ENCODE peak calls at places on chromosome 21, in five cellular contexts. One of them, this sample, is unnamed.

GRCh38 chr21:32413697-32414578 is 1.4 kb downstream of the EVA1C start:
- DNase-seq in KBM-7: no peak
- DNase-seq in stimulated activated CD4-positive, alpha-beta T cell treated with anti-CD3 and anti-CD28 coated beads, Interleukin-2, amount 100 ng/mL, for 48 hours: no peak
- DNase-seq in HCT116: no peak
- DNase-seq in H4: no peak
- DNase-seq in this sample: no peak

GRCh38 chr21:14740692-14741091 is 194.6 kb upstream of the SAMSN1 start:
- DNase-seq in KBM-7: no peak
- DNase-seq in stimulated activated CD4-positive, alpha-beta T cell treated with anti-CD3 and anti-CD28 coated beads, Interleukin-2, amount 100 ng/mL, for 48 hours: no peak
- DNase-seq in HCT116: no peak
- DNase-seq in H4: no peak
- DNase-seq in this sample: no peak

GRCh38 chr21:45224189-45224938 is 63.3 kb downstream of the POFUT2 start:
- DNase-seq in KBM-7: no peak
- DNase-seq in stimulated activated CD4-positive, alpha-beta T cell treated with anti-CD3 and anti-CD28 coated beads, Interleukin-2, amount 100 ng/mL, for 48 hours: no peak
- DNase-seq in HCT116: no peak
- DNase-seq in H4: no peak
- DNase-seq in this sample: no peak

GRCh38 chr21:43727571-43728466 is 8.9 kb downstream of the PDXK start:
- DNase-seq in KBM-7: peak
- DNase-seq in stimulated activated CD4-positive, alpha-beta T cell treated with anti-CD3 and anti-CD28 coated beads, Interleukin-2, amount 100 ng/mL, for 48 hours: no peak
- DNase-seq in HCT116: no peak
- DNase-seq in H4: no peak
- DNase-seq in this sample: no peak

GRCh38 chr21:15297829-15298228 is 233.0 kb upstream of the NRIP1 start:
- DNase-seq in KBM-7: no peak
- DNase-seq in stimulated activated CD4-positive, alpha-beta T cell treated with anti-CD3 and anti-CD28 coated beads, Interleukin-2, amount 100 ng/mL, for 48 hours: no peak
- DNase-seq in HCT116: no peak
- DNase-seq in H4: no peak
- DNase-seq in this sample: no peak

GRCh38 chr21:15671188-15671587 is 58.6 kb upstream of the USP25 start:
- DNase-seq in KBM-7: no peak
- DNase-seq in stimulated activated CD4-positive, alpha-beta T cell treated with anti-CD3 and anti-CD28 coated beads, Interleukin-2, amount 100 ng/mL, for 48 hours: no peak
- DNase-seq in HCT116: no peak
- DNase-seq in H4: no peak
- DNase-seq in this sample: no peak

GRCh38 chr21:32257952-32258785 is 20.7 kb downstream of the MIS18A start:
- DNase-seq in KBM-7: peak
- DNase-seq in stimulated activated CD4-positive, alpha-beta T cell treated with anti-CD3 and anti-CD28 coated beads, Interleukin-2, amount 100 ng/mL, for 48 hours: peak
- DNase-seq in HCT116: peak
- DNase-seq in H4: peak
- DNase-seq in this sample: no peak

GRCh38 chr21:45379901-45380330 is 25.0 kb upstream of the COL18A1 start:
- DNase-seq in KBM-7: no peak
- DNase-seq in stimulated activated CD4-positive, alpha-beta T cell treated with anti-CD3 and anti-CD28 coated beads, Interleukin-2, amount 100 ng/mL, for 48 hours: no peak
- DNase-seq in HCT116: no peak
- DNase-seq in H4: no peak
- DNase-seq in this sample: no peak

GRCh38 chr21:41899431-41900202 is 20.5 kb upstream of the PRDM15 start:
- DNase-seq in KBM-7: no peak
- DNase-seq in stimulated activated CD4-positive, alpha-beta T cell treated with anti-CD3 and anti-CD28 coated beads, Interleukin-2, amount 100 ng/mL, for 48 hours: peak
- DNase-seq in HCT116: no peak
- DNase-seq in H4: no peak
- DNase-seq in this sample: no peak

GRCh38 chr21:26710155-26710554 is 135.1 kb downstream of the ADAMTS1 start:
- DNase-seq in KBM-7: no peak
- DNase-seq in stimulated activated CD4-positive, alpha-beta T cell treated with anti-CD3 and anti-CD28 coated beads, Interleukin-2, amount 100 ng/mL, for 48 hours: no peak
- DNase-seq in HCT116: no peak
- DNase-seq in H4: no peak
- DNase-seq in this sample: peak

GRCh38 chr21:46442938-46443337 is 15.8 kb upstream of the DIP2A start:
- DNase-seq in KBM-7: no peak
- DNase-seq in stimulated activated CD4-positive, alpha-beta T cell treated with anti-CD3 and anti-CD28 coated beads, Interleukin-2, amount 100 ng/mL, for 48 hours: no peak
- DNase-seq in HCT116: no peak
- DNase-seq in H4: no peak
- DNase-seq in this sample: no peak

GRCh38 chr21:44548922-44549321 is 2.4 kb downstream of the KRTAP10-2 start:
- DNase-seq in KBM-7: no peak
- DNase-seq in stimulated activated CD4-positive, alpha-beta T cell treated with anti-CD3 and anti-CD28 coated beads, Interleukin-2, amount 100 ng/mL, for 48 hours: no peak
- DNase-seq in HCT116: no peak
- DNase-seq in H4: no peak
- DNase-seq in this sample: peak

GRCh38 chr21:45637883-45638282 is 5.6 kb upstream of the PCBP3 start:
- DNase-seq in KBM-7: no peak
- DNase-seq in stimulated activated CD4-positive, alpha-beta T cell treated with anti-CD3 and anti-CD28 coated beads, Interleukin-2, amount 100 ng/mL, for 48 hours: no peak
- DNase-seq in HCT116: no peak
- DNase-seq in H4: peak
- DNase-seq in this sample: peak

GRCh38 chr21:41743321-41744027 is 23.4 kb downstream of the RIPK4 start:
- DNase-seq in KBM-7: no peak
- DNase-seq in stimulated activated CD4-positive, alpha-beta T cell treated with anti-CD3 and anti-CD28 coated beads, Interleukin-2, amount 100 ng/mL, for 48 hours: no peak
- DNase-seq in HCT116: no peak
- DNase-seq in H4: no peak
- DNase-seq in this sample: no peak

GRCh38 chr21:40386301-40386911 is 460.6 kb downstream of the DSCAM start:
- DNase-seq in KBM-7: peak
- DNase-seq in stimulated activated CD4-positive, alpha-beta T cell treated with anti-CD3 and anti-CD28 coated beads, Interleukin-2, amount 100 ng/mL, for 48 hours: peak
- DNase-seq in HCT116: no peak
- DNase-seq in H4: no peak
- DNase-seq in this sample: no peak

GRCh38 chr21:27423073-27423472 is 456.2 kb upstream of the ADAMTS5 start:
- DNase-seq in KBM-7: no peak
- DNase-seq in stimulated activated CD4-positive, alpha-beta T cell treated with anti-CD3 and anti-CD28 coated beads, Interleukin-2, amount 100 ng/mL, for 48 hours: no peak
- DNase-seq in HCT116: no peak
- DNase-seq in H4: peak
- DNase-seq in this sample: no peak

GRCh38 chr21:42153746-42154145 is 65.2 kb upstream of the ABCG1 start:
- DNase-seq in KBM-7: no peak
- DNase-seq in stimulated activated CD4-positive, alpha-beta T cell treated with anti-CD3 and anti-CD28 coated beads, Interleukin-2, amount 100 ng/mL, for 48 hours: no peak
- DNase-seq in HCT116: no peak
- DNase-seq in H4: no peak
- DNase-seq in this sample: peak

GRCh38 chr21:45154511-45155508 is 80.4 kb downstream of the ADARB1 start:
- DNase-seq in KBM-7: no peak
- DNase-seq in stimulated activated CD4-positive, alpha-beta T cell treated with anti-CD3 and anti-CD28 coated beads, Interleukin-2, amount 100 ng/mL, for 48 hours: no peak
- DNase-seq in HCT116: no peak
- DNase-seq in H4: peak
- DNase-seq in this sample: peak

GRCh38 chr21:35962917-35963316 is 97.4 kb downstream of the SETD4 start:
- DNase-seq in KBM-7: no peak
- DNase-seq in stimulated activated CD4-positive, alpha-beta T cell treated with anti-CD3 and anti-CD28 coated beads, Interleukin-2, amount 100 ng/mL, for 48 hours: no peak
- DNase-seq in HCT116: no peak
- DNase-seq in H4: no peak
- DNase-seq in this sample: no peak

GRCh38 chr21:30207252-30207579 is 8.7 kb downstream of the CLDN8 start:
- DNase-seq in KBM-7: no peak
- DNase-seq in stimulated activated CD4-positive, alpha-beta T cell treated with anti-CD3 and anti-CD28 coated beads, Interleukin-2, amount 100 ng/mL, for 48 hours: no peak
- DNase-seq in HCT116: no peak
- DNase-seq in H4: no peak
- DNase-seq in this sample: no peak

GRCh38 chr21:46188226-46189212 is 4.3 kb upstream of the SPATC1L start:
- DNase-seq in KBM-7: peak
- DNase-seq in stimulated activated CD4-positive, alpha-beta T cell treated with anti-CD3 and anti-CD28 coated beads, Interleukin-2, amount 100 ng/mL, for 48 hours: no peak
- DNase-seq in HCT116: peak
- DNase-seq in H4: peak
- DNase-seq in this sample: no peak

GRCh38 chr21:35249636-35250035 is 200.5 kb upstream of the RUNX1 start:
- DNase-seq in KBM-7: no peak
- DNase-seq in stimulated activated CD4-positive, alpha-beta T cell treated with anti-CD3 and anti-CD28 coated beads, Interleukin-2, amount 100 ng/mL, for 48 hours: no peak
- DNase-seq in HCT116: no peak
- DNase-seq in H4: no peak
- DNase-seq in this sample: no peak